ENCODE peak calls at places on chromosome 2, in six cellular contexts. One of them, this sample, is unnamed.

GRCh38 chr2:134433934-134434333 is 180.1 kb downstream of the MGAT5 start:
- DNase-seq in ELF-1: no peak
- DNase-seq in stimulated activated naive CD8-positive, alpha-beta T cell treated with anti-CD3 and anti-CD28 coated beads, Interleukin-15, amount 100 ng/mL, for 72 hours: no peak
- DNase-seq in NCI-H2227 treated with DMSO at 0.1 percent for 48 hours: no peak
- DNase-seq in hepatic stellate cell: no peak
- DNase-seq in activated naive CD4-positive, alpha-beta T cell treated with anti-CD3 and anti-CD28 coated beads, Interleukin-2, amount 10 ng/mL, durations not matched to agents 7 days and 5 days: no peak
- DNase-seq in this sample: no peak

GRCh38 chr2:181178823-181179412 is 198.5 kb downstream of the UBE2E3 start:
- DNase-seq in ELF-1: no peak
- DNase-seq in hepatic stellate cell: no peak
- DNase-seq in NCI-H2227 treated with DMSO at 0.1 percent for 48 hours: no peak
- DNase-seq in stimulated activated naive CD8-positive, alpha-beta T cell treated with anti-CD3 and anti-CD28 coated beads, Interleukin-15, amount 100 ng/mL, for 72 hours: peak
- DNase-seq in activated naive CD4-positive, alpha-beta T cell treated with anti-CD3 and anti-CD28 coated beads, Interleukin-2, amount 10 ng/mL, durations not matched to agents 7 days and 5 days: peak
- DNase-seq in this sample: peak

GRCh38 chr2:43223412-43224040 is 2.9 kb downstream of the ZFP36L2 start:
- DNase-seq in ELF-1: no peak
- DNase-seq in activated naive CD4-positive, alpha-beta T cell treated with anti-CD3 and anti-CD28 coated beads, Interleukin-2, amount 10 ng/mL, durations not matched to agents 7 days and 5 days: peak
- DNase-seq in stimulated activated naive CD8-positive, alpha-beta T cell treated with anti-CD3 and anti-CD28 coated beads, Interleukin-15, amount 100 ng/mL, for 72 hours: no peak
- DNase-seq in NCI-H2227 treated with DMSO at 0.1 percent for 48 hours: no peak
- DNase-seq in hepatic stellate cell: no peak
- DNase-seq in this sample: no peak

GRCh38 chr2:187959821-187960220 is 331.9 kb upstream of the GULP1 start:
- DNase-seq in ELF-1: no peak
- DNase-seq in NCI-H2227 treated with DMSO at 0.1 percent for 48 hours: no peak
- DNase-seq in activated naive CD4-positive, alpha-beta T cell treated with anti-CD3 and anti-CD28 coated beads, Interleukin-2, amount 10 ng/mL, durations not matched to agents 7 days and 5 days: no peak
- DNase-seq in hepatic stellate cell: peak
- DNase-seq in stimulated activated naive CD8-positive, alpha-beta T cell treated with anti-CD3 and anti-CD28 coated beads, Interleukin-15, amount 100 ng/mL, for 72 hours: no peak
- DNase-seq in this sample: no peak

GRCh38 chr2:162007447-162008040 is 66.5 kb downstream of the DPP4 start:
- DNase-seq in NCI-H2227 treated with DMSO at 0.1 percent for 48 hours: no peak
- DNase-seq in activated naive CD4-positive, alpha-beta T cell treated with anti-CD3 and anti-CD28 coated beads, Interleukin-2, amount 10 ng/mL, durations not matched to agents 7 days and 5 days: no peak
- DNase-seq in hepatic stellate cell: no peak
- DNase-seq in ELF-1: no peak
- DNase-seq in stimulated activated naive CD8-positive, alpha-beta T cell treated with anti-CD3 and anti-CD28 coated beads, Interleukin-15, amount 100 ng/mL, for 72 hours: no peak
- DNase-seq in this sample: no peak

GRCh38 chr2:14998548-14998947 is 366.0 kb downstream of the LRATD1 start:
- DNase-seq in activated naive CD4-positive, alpha-beta T cell treated with anti-CD3 and anti-CD28 coated beads, Interleukin-2, amount 10 ng/mL, durations not matched to agents 7 days and 5 days: no peak
- DNase-seq in NCI-H2227 treated with DMSO at 0.1 percent for 48 hours: no peak
- DNase-seq in stimulated activated naive CD8-positive, alpha-beta T cell treated with anti-CD3 and anti-CD28 coated beads, Interleukin-15, amount 100 ng/mL, for 72 hours: no peak
- DNase-seq in ELF-1: no peak
- DNase-seq in hepatic stellate cell: no peak
- DNase-seq in this sample: no peak

GRCh38 chr2:67726416-67726815 is 329.3 kb downstream of the ETAA1 start:
- DNase-seq in activated naive CD4-positive, alpha-beta T cell treated with anti-CD3 and anti-CD28 coated beads, Interleukin-2, amount 10 ng/mL, durations not matched to agents 7 days and 5 days: no peak
- DNase-seq in stimulated activated naive CD8-positive, alpha-beta T cell treated with anti-CD3 and anti-CD28 coated beads, Interleukin-15, amount 100 ng/mL, for 72 hours: no peak
- DNase-seq in ELF-1: no peak
- DNase-seq in NCI-H2227 treated with DMSO at 0.1 percent for 48 hours: peak
- DNase-seq in hepatic stellate cell: no peak
- DNase-seq in this sample: no peak

GRCh38 chr2:105919191-105919811 is 174.6 kb downstream of the NCK2 start:
- DNase-seq in stimulated activated naive CD8-positive, alpha-beta T cell treated with anti-CD3 and anti-CD28 coated beads, Interleukin-15, amount 100 ng/mL, for 72 hours: no peak
- DNase-seq in NCI-H2227 treated with DMSO at 0.1 percent for 48 hours: no peak
- DNase-seq in hepatic stellate cell: no peak
- DNase-seq in activated naive CD4-positive, alpha-beta T cell treated with anti-CD3 and anti-CD28 coated beads, Interleukin-2, amount 10 ng/mL, durations not matched to agents 7 days and 5 days: no peak
- DNase-seq in ELF-1: no peak
- DNase-seq in this sample: no peak

GRCh38 chr2:28608061-28608828 is 112.4 kb downstream of the PLB1 start:
- DNase-seq in hepatic stellate cell: no peak
- DNase-seq in NCI-H2227 treated with DMSO at 0.1 percent for 48 hours: no peak
- DNase-seq in ELF-1: peak
- DNase-seq in activated naive CD4-positive, alpha-beta T cell treated with anti-CD3 and anti-CD28 coated beads, Interleukin-2, amount 10 ng/mL, durations not matched to agents 7 days and 5 days: no peak
- DNase-seq in stimulated activated naive CD8-positive, alpha-beta T cell treated with anti-CD3 and anti-CD28 coated beads, Interleukin-15, amount 100 ng/mL, for 72 hours: no peak
- DNase-seq in this sample: peak

GRCh38 chr2:177392373-177393246 is at the start of gene AGPS:
- DNase-seq in stimulated activated naive CD8-positive, alpha-beta T cell treated with anti-CD3 and anti-CD28 coated beads, Interleukin-15, amount 100 ng/mL, for 72 hours: peak
- DNase-seq in activated naive CD4-positive, alpha-beta T cell treated with anti-CD3 and anti-CD28 coated beads, Interleukin-2, amount 10 ng/mL, durations not matched to agents 7 days and 5 days: peak
- DNase-seq in hepatic stellate cell: peak
- DNase-seq in ELF-1: peak
- DNase-seq in NCI-H2227 treated with DMSO at 0.1 percent for 48 hours: peak
- DNase-seq in this sample: peak

GRCh38 chr2:73257425-73258125 is 23.5 kb downstream of the CCT7 start:
- DNase-seq in hepatic stellate cell: no peak
- DNase-seq in activated naive CD4-positive, alpha-beta T cell treated with anti-CD3 and anti-CD28 coated beads, Interleukin-2, amount 10 ng/mL, durations not matched to agents 7 days and 5 days: peak
- DNase-seq in stimulated activated naive CD8-positive, alpha-beta T cell treated with anti-CD3 and anti-CD28 coated beads, Interleukin-15, amount 100 ng/mL, for 72 hours: no peak
- DNase-seq in NCI-H2227 treated with DMSO at 0.1 percent for 48 hours: no peak
- DNase-seq in ELF-1: no peak
- DNase-seq in this sample: no peak

GRCh38 chr2:120693121-120693520 is 42.5 kb upstream of the GLI2 start:
- DNase-seq in ELF-1: no peak
- DNase-seq in activated naive CD4-positive, alpha-beta T cell treated with anti-CD3 and anti-CD28 coated beads, Interleukin-2, amount 10 ng/mL, durations not matched to agents 7 days and 5 days: no peak
- DNase-seq in stimulated activated naive CD8-positive, alpha-beta T cell treated with anti-CD3 and anti-CD28 coated beads, Interleukin-15, amount 100 ng/mL, for 72 hours: no peak
- DNase-seq in hepatic stellate cell: peak
- DNase-seq in NCI-H2227 treated with DMSO at 0.1 percent for 48 hours: no peak
- DNase-seq in this sample: no peak

GRCh38 chr2:163800889-163801498 is 65.2 kb upstream of the FIGN start:
- DNase-seq in hepatic stellate cell: peak
- DNase-seq in ELF-1: peak
- DNase-seq in stimulated activated naive CD8-positive, alpha-beta T cell treated with anti-CD3 and anti-CD28 coated beads, Interleukin-15, amount 100 ng/mL, for 72 hours: no peak
- DNase-seq in activated naive CD4-positive, alpha-beta T cell treated with anti-CD3 and anti-CD28 coated beads, Interleukin-2, amount 10 ng/mL, durations not matched to agents 7 days and 5 days: no peak
- DNase-seq in NCI-H2227 treated with DMSO at 0.1 percent for 48 hours: peak
- DNase-seq in this sample: no peak

GRCh38 chr2:200787351-200788128 is 24.2 kb upstream of the BZW1 start:
- DNase-seq in ELF-1: no peak
- DNase-seq in activated naive CD4-positive, alpha-beta T cell treated with anti-CD3 and anti-CD28 coated beads, Interleukin-2, amount 10 ng/mL, durations not matched to agents 7 days and 5 days: no peak
- DNase-seq in stimulated activated naive CD8-positive, alpha-beta T cell treated with anti-CD3 and anti-CD28 coated beads, Interleukin-15, amount 100 ng/mL, for 72 hours: peak
- DNase-seq in hepatic stellate cell: peak
- DNase-seq in NCI-H2227 treated with DMSO at 0.1 percent for 48 hours: no peak
- DNase-seq in this sample: no peak

GRCh38 chr2:142220901-142221300 is 90.1 kb upstream of the LRP1B start:
- DNase-seq in NCI-H2227 treated with DMSO at 0.1 percent for 48 hours: no peak
- DNase-seq in stimulated activated naive CD8-positive, alpha-beta T cell treated with anti-CD3 and anti-CD28 coated beads, Interleukin-15, amount 100 ng/mL, for 72 hours: no peak
- DNase-seq in activated naive CD4-positive, alpha-beta T cell treated with anti-CD3 and anti-CD28 coated beads, Interleukin-2, amount 10 ng/mL, durations not matched to agents 7 days and 5 days: no peak
- DNase-seq in ELF-1: no peak
- DNase-seq in hepatic stellate cell: no peak
- DNase-seq in this sample: no peak

GRCh38 chr2:241722896-241723454 is 11.5 kb upstream of the D2HGDH start:
- DNase-seq in activated naive CD4-positive, alpha-beta T cell treated with anti-CD3 and anti-CD28 coated beads, Interleukin-2, amount 10 ng/mL, durations not matched to agents 7 days and 5 days: no peak
- DNase-seq in ELF-1: no peak
- DNase-seq in stimulated activated naive CD8-positive, alpha-beta T cell treated with anti-CD3 and anti-CD28 coated beads, Interleukin-15, amount 100 ng/mL, for 72 hours: no peak
- DNase-seq in NCI-H2227 treated with DMSO at 0.1 percent for 48 hours: no peak
- DNase-seq in hepatic stellate cell: no peak
- DNase-seq in this sample: no peak

GRCh38 chr2:195535911-195536522 is 121.0 kb upstream of the SLC39A10 start:
- DNase-seq in activated naive CD4-positive, alpha-beta T cell treated with anti-CD3 and anti-CD28 coated beads, Interleukin-2, amount 10 ng/mL, durations not matched to agents 7 days and 5 days: peak
- DNase-seq in stimulated activated naive CD8-positive, alpha-beta T cell treated with anti-CD3 and anti-CD28 coated beads, Interleukin-15, amount 100 ng/mL, for 72 hours: peak
- DNase-seq in hepatic stellate cell: no peak
- DNase-seq in ELF-1: no peak
- DNase-seq in NCI-H2227 treated with DMSO at 0.1 percent for 48 hours: no peak
- DNase-seq in this sample: no peak

GRCh38 chr2:144279165-144279564 is 240.8 kb downstream of the ZEB2 start:
- DNase-seq in hepatic stellate cell: no peak
- DNase-seq in NCI-H2227 treated with DMSO at 0.1 percent for 48 hours: no peak
- DNase-seq in activated naive CD4-positive, alpha-beta T cell treated with anti-CD3 and anti-CD28 coated beads, Interleukin-2, amount 10 ng/mL, durations not matched to agents 7 days and 5 days: no peak
- DNase-seq in ELF-1: no peak
- DNase-seq in stimulated activated naive CD8-positive, alpha-beta T cell treated with anti-CD3 and anti-CD28 coated beads, Interleukin-15, amount 100 ng/mL, for 72 hours: no peak
- DNase-seq in this sample: peak

GRCh38 chr2:75146903-75147332 is 52.4 kb downstream of the TACR1 start:
- DNase-seq in activated naive CD4-positive, alpha-beta T cell treated with anti-CD3 and anti-CD28 coated beads, Interleukin-2, amount 10 ng/mL, durations not matched to agents 7 days and 5 days: no peak
- DNase-seq in stimulated activated naive CD8-positive, alpha-beta T cell treated with anti-CD3 and anti-CD28 coated beads, Interleukin-15, amount 100 ng/mL, for 72 hours: no peak
- DNase-seq in ELF-1: no peak
- DNase-seq in NCI-H2227 treated with DMSO at 0.1 percent for 48 hours: no peak
- DNase-seq in hepatic stellate cell: no peak
- DNase-seq in this sample: no peak

GRCh38 chr2:86290596-86291327 is 46.7 kb downstream of the REEP1 start:
- DNase-seq in stimulated activated naive CD8-positive, alpha-beta T cell treated with anti-CD3 and anti-CD28 coated beads, Interleukin-15, amount 100 ng/mL, for 72 hours: no peak
- DNase-seq in activated naive CD4-positive, alpha-beta T cell treated with anti-CD3 and anti-CD28 coated beads, Interleukin-2, amount 10 ng/mL, durations not matched to agents 7 days and 5 days: no peak
- DNase-seq in ELF-1: peak
- DNase-seq in NCI-H2227 treated with DMSO at 0.1 percent for 48 hours: no peak
- DNase-seq in hepatic stellate cell: no peak
- DNase-seq in this sample: no peak

GRCh38 chr2:8797682-8798081 is 39.7 kb downstream of the KIDINS220 start:
- DNase-seq in NCI-H2227 treated with DMSO at 0.1 percent for 48 hours: no peak
- DNase-seq in stimulated activated naive CD8-positive, alpha-beta T cell treated with anti-CD3 and anti-CD28 coated beads, Interleukin-15, amount 100 ng/mL, for 72 hours: no peak
- DNase-seq in hepatic stellate cell: no peak
- DNase-seq in ELF-1: no peak
- DNase-seq in activated naive CD4-positive, alpha-beta T cell treated with anti-CD3 and anti-CD28 coated beads, Interleukin-2, amount 10 ng/mL, durations not matched to agents 7 days and 5 days: no peak
- DNase-seq in this sample: no peak

GRCh38 chr2:43576983-43577892 is 18.6 kb downstream of the THADA start:
- DNase-seq in hepatic stellate cell: peak
- DNase-seq in activated naive CD4-positive, alpha-beta T cell treated with anti-CD3 and anti-CD28 coated beads, Interleukin-2, amount 10 ng/mL, durations not matched to agents 7 days and 5 days: peak
- DNase-seq in NCI-H2227 treated with DMSO at 0.1 percent for 48 hours: peak
- DNase-seq in stimulated activated naive CD8-positive, alpha-beta T cell treated with anti-CD3 and anti-CD28 coated beads, Interleukin-15, amount 100 ng/mL, for 72 hours: no peak
- DNase-seq in ELF-1: no peak
- DNase-seq in this sample: peak

GRCh38 chr2:170310876-170311502 is 133.0 kb downstream of the MYO3B start:
- DNase-seq in ELF-1: no peak
- DNase-seq in stimulated activated naive CD8-positive, alpha-beta T cell treated with anti-CD3 and anti-CD28 coated beads, Interleukin-15, amount 100 ng/mL, for 72 hours: no peak
- DNase-seq in hepatic stellate cell: no peak
- DNase-seq in NCI-H2227 treated with DMSO at 0.1 percent for 48 hours: no peak
- DNase-seq in activated naive CD4-positive, alpha-beta T cell treated with anti-CD3 and anti-CD28 coated beads, Interleukin-2, amount 10 ng/mL, durations not matched to agents 7 days and 5 days: no peak
- DNase-seq in this sample: no peak

GRCh38 chr2:11692966-11693521 is 23.0 kb upstream of the NTSR2 start:
- DNase-seq in stimulated activated naive CD8-positive, alpha-beta T cell treated with anti-CD3 and anti-CD28 coated beads, Interleukin-15, amount 100 ng/mL, for 72 hours: peak
- DNase-seq in ELF-1: peak
- DNase-seq in activated naive CD4-positive, alpha-beta T cell treated with anti-CD3 and anti-CD28 coated beads, Interleukin-2, amount 10 ng/mL, durations not matched to agents 7 days and 5 days: peak
- DNase-seq in NCI-H2227 treated with DMSO at 0.1 percent for 48 hours: peak
- DNase-seq in hepatic stellate cell: peak
- DNase-seq in this sample: peak

GRCh38 chr2:181656450-181657261 is at the start of gene CERKL:
- DNase-seq in activated naive CD4-positive, alpha-beta T cell treated with anti-CD3 and anti-CD28 coated beads, Interleukin-2, amount 10 ng/mL, durations not matched to agents 7 days and 5 days: peak
- DNase-seq in stimulated activated naive CD8-positive, alpha-beta T cell treated with anti-CD3 and anti-CD28 coated beads, Interleukin-15, amount 100 ng/mL, for 72 hours: peak
- DNase-seq in ELF-1: peak
- DNase-seq in hepatic stellate cell: peak
- DNase-seq in NCI-H2227 treated with DMSO at 0.1 percent for 48 hours: peak
- DNase-seq in this sample: peak

GRCh38 chr2:196601430-196602306 is 37.8 kb upstream of the CCDC150 start:
- DNase-seq in activated naive CD4-positive, alpha-beta T cell treated with anti-CD3 and anti-CD28 coated beads, Interleukin-2, amount 10 ng/mL, durations not matched to agents 7 days and 5 days: no peak
- DNase-seq in stimulated activated naive CD8-positive, alpha-beta T cell treated with anti-CD3 and anti-CD28 coated beads, Interleukin-15, amount 100 ng/mL, for 72 hours: no peak
- DNase-seq in ELF-1: peak
- DNase-seq in hepatic stellate cell: peak
- DNase-seq in NCI-H2227 treated with DMSO at 0.1 percent for 48 hours: peak
- DNase-seq in this sample: peak

GRCh38 chr2:72103690-72104089 is 44.0 kb downstream of the CYP26B1 start:
- DNase-seq in ELF-1: no peak
- DNase-seq in hepatic stellate cell: no peak
- DNase-seq in activated naive CD4-positive, alpha-beta T cell treated with anti-CD3 and anti-CD28 coated beads, Interleukin-2, amount 10 ng/mL, durations not matched to agents 7 days and 5 days: peak
- DNase-seq in NCI-H2227 treated with DMSO at 0.1 percent for 48 hours: no peak
- DNase-seq in stimulated activated naive CD8-positive, alpha-beta T cell treated with anti-CD3 and anti-CD28 coated beads, Interleukin-15, amount 100 ng/mL, for 72 hours: no peak
- DNase-seq in this sample: no peak

GRCh38 chr2:134711622-134712125 is 7.1 kb downstream of the TMEM163 start:
- DNase-seq in activated naive CD4-positive, alpha-beta T cell treated with anti-CD3 and anti-CD28 coated beads, Interleukin-2, amount 10 ng/mL, durations not matched to agents 7 days and 5 days: no peak
- DNase-seq in hepatic stellate cell: no peak
- DNase-seq in NCI-H2227 treated with DMSO at 0.1 percent for 48 hours: no peak
- DNase-seq in stimulated activated naive CD8-positive, alpha-beta T cell treated with anti-CD3 and anti-CD28 coated beads, Interleukin-15, amount 100 ng/mL, for 72 hours: no peak
- DNase-seq in ELF-1: peak
- DNase-seq in this sample: peak

GRCh38 chr2:1633092-1633721 is 111.1 kb downstream of the PXDN start:
- DNase-seq in stimulated activated naive CD8-positive, alpha-beta T cell treated with anti-CD3 and anti-CD28 coated beads, Interleukin-15, amount 100 ng/mL, for 72 hours: no peak
- DNase-seq in activated naive CD4-positive, alpha-beta T cell treated with anti-CD3 and anti-CD28 coated beads, Interleukin-2, amount 10 ng/mL, durations not matched to agents 7 days and 5 days: no peak
- DNase-seq in hepatic stellate cell: no peak
- DNase-seq in NCI-H2227 treated with DMSO at 0.1 percent for 48 hours: no peak
- DNase-seq in ELF-1: no peak
- DNase-seq in this sample: no peak

This sample was measured in GM23338.